ENCODE peak calls at places on chromosomes 11 and 22, in six cellular contexts. S is HTR-8/SVneo; K is T-helper 9 cell; L is GM04503; J is activated CD4-positive, CD25-positive, alpha-beta regulatory T cell treated with anti-CD3 and anti-CD28 coated beads, Interleukin-2, amount 50 U/mL, for 72 hours; M is brain microvascular endothelial cell. W is an unnamed sample.

GRCh38 chr11:61922539-61922938 is 5.2 kb upstream of the RAB3IL1 start:
- DNase-seq in S (no peak), K (no peak), L (peak; percentile 50), J (no peak), M (peak; percentile 11), W (peak; percentile 92)

GRCh38 chr11:70834277-70834940 is 418.0 kb downstream of the SHANK2 start:
- DNase-seq in S (no peak), K (no peak), L (no peak), J (no peak), M (no peak), W (no peak)

GRCh38 chr22:44171486-44172076 is 9.1 kb upstream of the PARVG start:
- DNase-seq in S (no peak), K (no peak), L (no peak), J (no peak), M (no peak), W (no peak)

GRCh38 chr11:42806191-42806590 is 505.6 kb upstream of the API5 start:
- DNase-seq in S (no peak), K (no peak), L (no peak), J (no peak), M (no peak), W (no peak)

GRCh38 chr11:129864811-129865210 is 30.6 kb downstream of the NFRKB start:
- DNase-seq in S (no peak), K (no peak), L (no peak), J (no peak), M (no peak), W (no peak)

GRCh38 chr11:44133335-44133946 is 38.0 kb downstream of the EXT2 start:
- DNase-seq in S (peak; percentile 31), K (no peak), L (no peak), J (no peak), M (peak; percentile 42), W (no peak)

GRCh38 chr11:72671144-72672099 is 2.8 kb downstream of the PDE2A start:
- DNase-seq in S (no peak), K (no peak), L (no peak), J (no peak), M (no peak), W (no peak)

GRCh38 chr11:17541330-17541885 is 2.8 kb downstream of the USH1C start:
- DNase-seq in S (no peak), K (no peak), L (no peak), J (no peak), M (no peak), W (peak; percentile 10)

GRCh38 chr22:31160328-31160978 is 471 bp downstream of the RNF185 start:
- DNase-seq in S (peak; percentile 29), K (no peak), L (no peak), J (no peak), M (no peak), W (no peak)

GRCh38 chr22:41022470-41023298 is 69.7 kb upstream of the EP300 start:
- DNase-seq in S (peak; percentile 88), K (peak; percentile 72), L (no peak), J (peak; percentile 85), M (peak; percentile 36), W (peak; percentile 95)

GRCh38 chr22:43013355-43014061 is 1.4 kb downstream of the PACSIN2 start:
- DNase-seq in S (no peak), K (no peak), L (no peak), J (no peak), M (no peak), W (no peak)

GRCh38 chr22:40076702-40077645 is 82.2 kb downstream of the FAM83F start:
- DNase-seq in S (no peak), K (no peak), L (no peak), J (no peak), M (no peak), W (no peak)

GRCh38 chr22:20520093-20520511 is 12.7 kb downstream of the MED15 start:
- DNase-seq in S (no peak), K (no peak), L (no peak), J (no peak), M (peak; percentile 76), W (no peak)

GRCh38 chr11:107928767-107929507 is 689 bp downstream of the RAB39A start:
- DNase-seq in S (peak; percentile 69), K (no peak), L (no peak), J (no peak), M (no peak), W (no peak)

GRCh38 chr22:19466126-19466716 is 12.8 kb downstream of the UFD1 start:
- DNase-seq in S (no peak), K (no peak), L (no peak), J (no peak), M (no peak), W (no peak)

GRCh38 chr11:107040447-107041444 is 22.5 kb upstream of the GUCY1A2 start:
- DNase-seq in S (no peak), K (no peak), L (peak; percentile 28), J (no peak), M (peak; percentile 94), W (no peak)

GRCh38 chr11:36775157-36775556 is 177.1 kb upstream of the RAG2 start:
- DNase-seq in S (no peak), K (no peak), L (no peak), J (no peak), M (no peak), W (no peak)

GRCh38 chr11:126317681-126318641 is 14.1 kb downstream of the DCPS start:
- DNase-seq in S (no peak), K (no peak), L (peak; percentile 59), J (no peak), M (peak; percentile 68), W (peak; percentile 82)

GRCh38 chr11:47351159-47352126 is 1.1 kb downstream of the MYBPC3 start:
- DNase-seq in S (no peak), K (no peak), L (no peak), J (no peak), M (no peak), W (no peak)

GRCh38 chr22:35961480-35961902 is 67.1 kb downstream of the RBFOX2 start:
- DNase-seq in S (peak; percentile 34), K (no peak), L (peak; percentile 55), J (no peak), M (peak; percentile 59), W (no peak)

GRCh38 chr11:102134597-102134996 is 24.4 kb downstream of the YAP1 start:
- DNase-seq in S (no peak), K (no peak), L (no peak), J (no peak), M (no peak), W (no peak)

GRCh38 chr11:118908931-118909618 is 16.7 kb downstream of the BCL9L start:
- DNase-seq in S (peak; percentile 79), K (no peak), L (no peak), J (no peak), M (peak; percentile 72), W (peak; percentile 90)

GRCh38 chr22:19352766-19353165 is 61.2 kb upstream of the CLTCL1 start:
- DNase-seq in S (no peak), K (no peak), L (no peak), J (no peak), M (no peak), W (no peak)

GRCh38 chr11:59679347-59679746 is 10.5 kb upstream of the PATL1 start:
- DNase-seq in S (no peak), K (no peak), L (no peak), J (no peak), M (no peak), W (no peak)

GRCh38 chr22:50123119-50123518 is 33.3 kb downstream of the MOV10L1 start:
- DNase-seq in S (no peak), K (no peak), L (no peak), J (no peak), M (no peak), W (no peak)

GRCh38 chr22:45351956-45352355 is 42.2 kb downstream of the FAM118A start:
- DNase-seq in S (no peak), K (no peak), L (no peak), J (no peak), M (no peak), W (no peak)

GRCh38 chr11:104776501-104777170 is 121.6 kb downstream of the CASP12 start:
- DNase-seq in S (no peak), K (no peak), L (no peak), J (no peak), M (no peak), W (no peak)

GRCh38 chr11:66081505-66081904 is 11.4 kb downstream of the PACS1 start:
- DNase-seq in S (no peak), K (peak; percentile 64), L (no peak), J (peak; percentile 62), M (no peak), W (no peak)

GRCh38 chr11:88383446-88383845 is 45.9 kb upstream of the CTSC start:
- DNase-seq in S (no peak), K (no peak), L (no peak), J (no peak), M (no peak), W (no peak)

GRCh38 chr11:108944486-108945178 is 279.8 kb downstream of the DDX10 start:
- DNase-seq in S (no peak), K (no peak), L (no peak), J (no peak), M (no peak), W (no peak)

GRCh38 chr11:94926698-94927237 is 46.6 kb downstream of the CWC15 start:
- DNase-seq in S (peak; percentile 86), K (no peak), L (peak; percentile 96), J (no peak), M (peak; percentile 93), W (peak; percentile 92)

GRCh38 chr11:74123008-74123448 is 47.8 kb downstream of the C2CD3 start:
- DNase-seq in S (no peak), K (no peak), L (no peak), J (no peak), M (no peak), W (no peak)

GRCh38 chr11:57357827-57358226 is 19.7 kb downstream of the P2RX3 start:
- DNase-seq in S (no peak), K (no peak), L (no peak), J (no peak), M (no peak), W (no peak)

GRCh38 chr11:6926208-6927029 is at the start of gene ZNF215:
- DNase-seq in S (no peak), K (no peak), L (peak; percentile 30), J (peak; percentile 42), M (peak; percentile 83), W (peak; percentile 69)

GRCh38 chr11:12812849-12813248 is 138.6 kb downstream of the TEAD1 start:
- DNase-seq in S (no peak), K (no peak), L (no peak), J (no peak), M (peak; percentile 34), W (no peak)

GRCh38 chr11:128405693-128406364 is 181.5 kb downstream of the ETS1 start:
- DNase-seq in S (no peak), K (no peak), L (peak; percentile 37), J (no peak), M (no peak), W (no peak)

W was measured in sciatic nerve.